ENCODE peak calls at places on chromosomes 13 and 19, in nine cellular contexts. Z is left lung, G is IMR-90, J is neural crest cell, C is lower leg skin, L is coronary artery, K is left ventricle myocardium inferior, U is heart left ventricle, E is mucosa of descending colon. X is an unnamed sample.

GRCh38 chr13:39571502-39572092 is 31.4 kb downstream of the LHFPL6 start:
- DNase-seq in Z (no peak), E (no peak), J (no peak), C (no peak), U (peak), K (peak), G (no peak), L (no peak), X (no peak)

GRCh38 chr19:45117167-45117594 is 24.2 kb downstream of the PPP1R37 start:
- DNase-seq in G (peak), L (no peak), U (no peak), C (no peak), K (no peak), Z (no peak), J (no peak), E (peak), X (no peak)

GRCh38 chr19:46022431-46023310 is at the start of gene PGLYRP1:
- DNase-seq in J (no peak), Z (peak), C (no peak), E (no peak), L (no peak), K (no peak), U (no peak), G (no peak), X (no peak)

GRCh38 chr19:39539165-39539518 is 819 bp downstream of the EID2 start:
- DNase-seq in L (no peak), K (no peak), U (peak), J (no peak), C (no peak), E (no peak), Z (no peak), G (peak), X (no peak)

GRCh38 chr19:17524651-17525050 is 13.2 kb downstream of the PGLS start:
- DNase-seq in J (no peak), L (no peak), G (no peak), U (no peak), K (no peak), Z (no peak), E (no peak), C (no peak), X (no peak)

GRCh38 chr13:98289339-98289935 is 112.4 kb upstream of the RNF113B start:
- DNase-seq in Z (no peak), U (no peak), E (no peak), C (no peak), K (no peak), L (no peak), J (no peak), G (no peak), X (peak)

GRCh38 chr19:39212377-39212742 is 8.3 kb upstream of the SYCN start:
- DNase-seq in J (peak), L (no peak), Z (peak), E (peak), C (no peak), K (peak), G (no peak), U (no peak), X (peak)

GRCh38 chr19:40744554-40745401 is 5.5 kb downstream of the ACTMAP start:
- DNase-seq in C (no peak), G (no peak), U (no peak), E (no peak), Z (no peak), L (no peak), K (no peak), J (no peak), X (no peak)

DNA sequence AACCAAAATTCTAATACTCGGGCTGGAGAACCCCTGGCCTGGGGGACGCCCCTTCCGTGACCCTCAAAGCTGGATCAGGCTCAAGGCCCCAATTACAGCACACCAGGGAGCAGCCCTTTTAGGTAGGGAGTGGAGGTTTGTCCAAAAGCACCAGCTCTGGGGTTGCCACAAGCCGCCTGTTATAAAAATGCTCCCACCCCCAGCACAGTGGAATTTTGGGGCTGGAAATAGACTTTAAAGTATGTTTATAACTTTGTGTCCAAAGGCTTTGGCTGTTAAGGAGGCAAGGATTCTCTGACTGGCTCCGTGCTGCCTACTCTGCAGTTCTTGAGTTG is 564 bp upstream of the GMIP start:
- DNase-seq in E (no peak), C (no peak), K (no peak), U (no peak), J (no peak), L (no peak), G (no peak), Z (no peak), X (no peak)
- TF ChIP-seq CTCF in E (no peak), C (no peak), K (no peak), U (no peak), J (no peak), L (peak), G (no peak), Z (peak), X (peak)

DNA sequence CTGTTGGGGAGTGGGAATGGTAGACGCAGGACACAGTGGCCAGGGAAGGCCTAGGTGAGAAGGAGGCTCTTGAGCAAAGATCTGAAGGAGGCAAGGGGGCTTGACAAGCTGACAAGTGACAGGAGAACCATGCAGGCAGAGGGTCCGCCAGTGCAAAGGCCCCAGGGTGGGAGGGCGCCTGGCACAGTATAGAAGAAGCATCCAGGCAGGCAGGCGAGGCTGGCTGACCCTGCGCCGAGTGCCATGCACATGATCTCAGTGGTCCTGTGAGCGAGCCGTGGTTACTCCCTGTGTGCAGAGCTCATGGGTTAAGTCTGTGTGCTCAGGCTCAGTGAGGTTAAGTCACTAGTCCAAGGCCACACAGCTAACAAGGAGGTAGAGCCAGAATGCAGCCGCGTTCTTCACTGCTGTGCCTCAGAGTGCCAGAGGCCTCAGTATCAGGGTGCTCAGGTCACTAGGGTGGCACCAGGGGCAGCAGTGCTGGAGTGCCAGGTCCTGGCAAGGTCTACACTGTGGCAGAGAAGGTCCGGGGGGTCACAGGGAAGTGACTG is 15.2 kb downstream of the CNFN start:
- DNase-seq in G (no peak), K (no peak), Z (no peak), J (no peak), E (no peak), L (no peak), U (no peak), C (no peak), X (no peak)
- TF ChIP-seq CTCF in G (no peak), K (no peak), Z (no peak), J (no peak), E (no peak), L (no peak), U (no peak), C (no peak), X (no peak)

DNA sequence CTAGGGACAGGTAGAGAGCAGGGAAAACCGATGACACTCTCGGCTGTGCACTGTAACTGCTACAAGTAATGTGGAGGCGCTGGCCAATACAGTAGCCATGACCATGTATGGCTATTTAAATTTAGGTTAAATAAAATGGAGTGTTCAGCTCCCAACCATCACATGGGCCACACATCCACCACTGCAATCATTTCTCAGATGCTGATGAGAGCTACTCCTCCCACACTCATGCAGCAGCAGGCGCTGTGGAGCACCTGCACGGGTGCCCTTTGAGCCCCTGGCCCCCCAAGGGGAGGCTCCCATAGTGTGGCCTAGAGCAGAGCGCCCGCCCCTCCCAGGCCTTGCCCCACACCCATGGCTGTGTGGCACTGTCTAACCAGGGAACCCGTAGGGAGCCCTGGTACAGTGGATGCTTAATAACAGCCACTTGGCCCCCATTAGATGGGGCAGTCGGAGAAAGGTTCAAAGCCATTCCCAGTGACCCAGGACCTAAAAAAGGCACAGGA is 6.0 kb downstream of the ACP4 start:
- DNase-seq in E (no peak), K (no peak), Z (no peak), L (no peak), C (no peak), U (no peak), G (no peak), J (no peak), X (no peak)
- TF ChIP-seq CTCF in E (no peak), K (no peak), Z (no peak), L (no peak), C (no peak), U (no peak), G (no peak), J (no peak), X (no peak)

DNA sequence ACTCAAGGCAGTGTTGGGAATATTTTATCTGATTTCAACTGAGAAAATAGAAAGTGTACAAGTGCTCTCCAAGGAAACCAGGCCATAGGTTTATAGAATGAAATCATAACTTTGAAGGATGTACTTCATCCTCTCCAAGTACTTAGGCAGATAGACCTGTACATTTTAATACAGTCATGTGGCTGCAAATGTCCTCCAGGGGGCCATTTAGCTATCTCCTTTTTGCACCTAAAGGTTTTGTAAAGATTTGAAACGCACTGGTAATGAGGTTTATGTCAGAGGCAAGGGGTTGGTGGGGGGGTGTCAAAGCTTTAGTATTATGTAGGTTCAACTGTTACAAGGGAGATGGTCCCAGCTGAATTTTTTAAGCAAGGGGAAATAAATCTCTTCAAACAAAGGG is 364.4 kb downstream of the DCT start:
- DNase-seq in G (no peak), U (no peak), Z (no peak), E (no peak), L (no peak), K (no peak), J (no peak), C (no peak), X (no peak)
- TF ChIP-seq CTCF in G (no peak), U (no peak), Z (no peak), E (no peak), L (no peak), K (no peak), J (peak), C (no peak), X (peak)

GRCh38 chr13:106865706-106866288 is 297.9 kb upstream of the ARGLU1 start:
- DNase-seq in C (no peak), G (no peak), U (no peak), L (no peak), K (no peak), J (no peak), Z (no peak), E (no peak), X (no peak)

GRCh38 chr13:106867249-106867648 is 299.3 kb upstream of the ARGLU1 start:
- DNase-seq in J (peak), Z (no peak), U (no peak), K (no peak), C (no peak), G (no peak), L (no peak), E (no peak), X (no peak)
- TF ChIP-seq CTCF in J (no peak), Z (peak), U (no peak), K (peak), C (no peak), G (no peak), L (no peak), E (no peak), X (no peak)

DNA sequence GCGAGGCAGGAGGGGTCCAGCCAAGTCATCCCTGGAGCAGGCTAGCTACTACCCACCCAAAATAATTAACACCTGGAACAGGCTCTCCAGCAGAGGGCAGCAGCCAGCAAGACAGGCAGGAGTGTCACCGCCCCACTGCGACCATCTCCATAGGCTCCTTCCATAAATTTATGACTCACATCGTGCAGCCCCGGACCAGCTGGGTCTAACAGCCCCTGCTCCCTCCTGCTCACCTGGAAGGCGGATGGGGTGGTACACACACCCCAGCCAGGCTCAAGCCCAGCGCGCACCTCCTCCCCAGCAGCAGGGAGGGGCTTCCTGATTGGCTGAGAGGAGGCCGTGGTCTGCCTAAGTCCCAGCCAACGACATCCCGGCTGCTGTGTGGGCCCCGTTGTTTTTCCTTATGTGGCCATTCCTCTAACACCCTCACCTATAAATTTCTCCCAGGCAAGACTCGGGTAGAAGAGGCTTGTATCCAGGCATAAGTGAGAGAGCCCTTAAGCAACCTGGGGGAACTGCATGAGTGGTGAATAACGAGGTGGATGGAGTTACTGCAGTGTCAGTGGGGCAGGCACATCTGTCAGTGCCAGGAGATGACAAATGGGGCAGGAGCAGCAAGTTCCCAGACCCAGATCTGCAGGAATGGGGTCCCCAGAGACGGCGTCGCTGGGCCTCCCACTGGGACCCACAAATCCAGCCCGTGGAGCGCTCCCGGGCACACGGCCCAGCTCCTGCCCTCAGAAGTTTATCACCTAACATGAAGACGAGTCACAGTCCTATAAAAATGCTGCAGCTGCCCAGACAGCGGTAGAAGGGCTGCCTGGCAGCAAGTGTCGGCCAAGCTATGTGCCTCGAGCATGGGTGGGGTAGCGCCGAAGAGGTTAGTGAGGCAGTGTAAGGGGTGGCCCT is 43.1 kb downstream of the CEBPG start:
- DNase-seq in G (peak), J (peak), L (no peak), E (peak), C (no peak), K (peak), U (no peak), Z (peak), X (peak)
- TF ChIP-seq CTCF in G (peak), J (peak), L (peak), E (peak), C (no peak), K (peak), U (peak), Z (no peak), X (peak)

GRCh38 chr19:43422689-43423066 is 8.0 kb downstream of the TEX101 start:
- DNase-seq in K (no peak), Z (no peak), U (no peak), E (no peak), J (no peak), C (no peak), L (no peak), G (no peak), X (no peak)
- TF ChIP-seq CTCF in K (no peak), Z (no peak), U (no peak), E (no peak), J (no peak), C (no peak), L (no peak), G (no peak), X (no peak)

DNA sequence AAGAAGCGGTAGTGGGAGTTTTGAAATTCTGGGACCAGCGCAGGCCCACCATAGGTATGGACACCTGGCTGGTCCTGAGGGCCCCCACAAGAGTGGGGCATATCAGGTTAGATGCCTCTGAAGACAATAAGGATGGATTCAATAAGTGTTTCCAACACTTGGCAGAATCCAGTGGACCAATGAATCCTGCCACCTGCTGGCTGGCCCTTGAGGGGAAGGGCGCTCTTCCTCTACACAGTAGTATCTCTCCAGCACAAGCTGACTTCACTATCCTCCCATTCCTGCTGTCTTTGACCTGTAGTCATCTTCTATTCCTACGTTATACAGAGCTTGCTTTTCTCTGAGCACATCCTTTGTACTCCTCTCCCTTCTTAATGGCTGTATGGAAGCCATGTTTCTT is 199.7 kb upstream of the TSHZ3 start:
- DNase-seq in U (no peak), K (peak), E (peak), Z (no peak), L (no peak), C (no peak), J (no peak), G (peak), X (peak)
- TF ChIP-seq CTCF in U (peak), K (peak), E (no peak), Z (no peak), L (no peak), C (no peak), J (peak), G (peak), X (peak)

DNA sequence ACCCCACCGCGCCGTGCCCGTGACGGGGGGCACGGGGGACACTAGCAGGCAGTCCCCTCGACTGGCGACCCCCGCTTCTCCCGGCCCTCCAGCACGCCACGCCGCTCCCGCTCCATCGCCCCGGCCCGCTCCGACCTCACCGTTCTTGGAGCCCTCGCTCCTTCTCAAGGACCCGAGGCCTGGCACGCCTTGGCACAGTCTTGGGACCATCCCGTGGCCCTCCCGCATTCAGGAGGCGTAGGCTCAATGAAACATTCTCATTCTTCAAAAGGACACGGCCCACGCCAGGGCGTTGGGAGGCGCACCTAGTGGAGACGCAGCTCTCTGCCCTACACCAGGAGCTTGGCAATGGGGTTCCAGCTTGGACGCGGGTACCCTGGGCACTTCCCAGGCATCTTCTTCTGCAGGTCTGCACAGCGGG is 473 bp upstream of the CERS1 start:
- DNase-seq in G (no peak), Z (peak), K (no peak), U (peak), J (no peak), L (no peak), E (peak), C (no peak), X (no peak)
- TF ChIP-seq CTCF in G (no peak), Z (no peak), K (no peak), U (no peak), J (no peak), L (no peak), E (no peak), C (no peak), X (no peak)

X was measured in glutamatergic neuron.